ENCODE peak calls at places on chromosomes 16 and 17, in five cellular contexts. W is stomach, T is transverse colon, U is IMR-90, N is HepG2. P is an unnamed sample.
A peak's percentile ranks its signal among the peaks of the same experiment; 100 is the strongest.

GRCh38 chr17:43140396-43141332 is 15.5 kb upstream of the BRCA1 start:
- DNase-seq in W (no peak), T (no peak), U (no peak), N (no peak), P (no peak)

GRCh38 chr16:2186505-2186904 is 9.9 kb downstream of the CASKIN1 start:
- DNase-seq in W (no peak), T (no peak), U (no peak), N (no peak), P (no peak)

GRCh38 chr16:67395458-67396158 is 2.3 kb upstream of the TPPP3 start:
- DNase-seq in W (no peak), T (no peak), U (peak; percentile 72), N (no peak), P (no peak)

GRCh38 chr16:59688006-59688405 is 953.9 kb upstream of the GOT2 start:
- DNase-seq in W (no peak), T (no peak), U (no peak), N (no peak), P (no peak)

GRCh38 chr17:49566668-49567071 is 9.0 kb upstream of the NXPH3 start:
- DNase-seq in W (no peak), T (no peak), U (no peak), N (no peak), P (no peak)

GRCh38 chr17:2084129-2084765 is 29.3 kb downstream of the HIC1 start:
- DNase-seq in W (no peak), T (peak; percentile 77), U (peak; percentile 53), N (no peak), P (no peak)

GRCh38 chr16:88792078-88792550 is 7.1 kb upstream of the PIEZO1 start:
- DNase-seq in W (no peak), T (no peak), U (no peak), N (no peak), P (no peak)

GRCh38 chr17:47172698-47173565 is 16.2 kb downstream of the CDC27 start:
- DNase-seq in W (no peak), T (no peak), U (no peak), N (no peak), P (no peak)

GRCh38 chr16:73371584-73372319 is 323.8 kb upstream of the ZFHX3 start:
- DNase-seq in W (no peak), T (no peak), U (no peak), N (no peak), P (no peak)

GRCh38 chr17:67374329-67375053 is 2.6 kb upstream of the PITPNC1 start:
- DNase-seq in W (peak; percentile 92), T (peak; percentile 87), U (peak; percentile 83), N (peak; percentile 81), P (no peak)

GRCh38 chr16:80100186-80100585 is 440.6 kb upstream of the DYNLRB2 start:
- DNase-seq in W (no peak), T (no peak), U (no peak), N (no peak), P (no peak)

GRCh38 chr17:19686400-19687090 is 29.8 kb downstream of the SLC47A2 start:
- DNase-seq in W (no peak), T (no peak), U (no peak), N (peak; percentile 36), P (no peak)
- H3K9me3 ChIP-seq in W (no peaks in the 10 kb centered on the region), T (no peaks in the 10 kb centered on the region), U (no peaks in the 10 kb centered on the region), N (no peaks in the 10 kb centered on the region), P (no peaks in the 10 kb centered on the region)

GRCh38 chr17:41930009-41930832 is at the start of gene ODAD4:
- DNase-seq in W (peak; percentile 98), T (peak; percentile 98), U (peak; percentile 98), N (peak; percentile 95), P (no peak)
- TF ChIP-seq POLR2A in W (no peak), T (peak; percentile 77), U (peak; percentile 72), N (peak; percentile 94), P (peak; percentile 42)

DNA sequence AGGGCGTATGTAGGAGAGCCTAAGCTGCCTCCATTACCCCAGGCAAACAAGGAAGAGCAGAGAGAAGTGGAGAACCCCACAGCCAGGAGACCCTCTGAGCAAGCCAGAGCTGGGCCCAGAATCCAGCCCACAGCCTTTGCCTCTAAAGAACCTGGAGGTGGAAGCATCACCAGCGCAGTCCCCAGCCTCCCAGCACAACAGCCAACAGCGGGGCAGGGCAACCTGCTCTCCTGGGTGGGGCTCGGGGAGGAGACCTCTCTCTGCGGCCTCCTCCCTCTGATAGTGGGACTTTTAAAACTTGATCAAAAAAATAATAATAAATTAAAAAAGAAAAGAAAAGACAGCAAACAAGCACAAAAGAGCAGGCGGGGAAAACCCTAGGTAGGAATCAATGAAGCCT is 45.9 kb downstream of the AXIN2 start:
- DNase-seq in W (no peak), T (no peak), U (no peak), N (no peak), P (no peak)
- H3K9me3 ChIP-seq in W (no peaks in the 10 kb centered on the region), T (no peaks in the 10 kb centered on the region), U (peaks cover 2% of the 10 kb centered on the region), N (no peaks in the 10 kb centered on the region), P (no peaks in the 10 kb centered on the region)

GRCh38 chr16:10547708-10548107 is 32.7 kb downstream of the EMP2 start:
- DNase-seq in W (no peak), T (peak; percentile 26), U (no peak), N (no peak), P (no peak)

GRCh38 chr16:10539256-10539655 is 41.1 kb downstream of the EMP2 start:
- DNase-seq in W (no peak), T (no peak), U (no peak), N (no peak), P (no peak)

GRCh38 chr16:10541396-10541795 is 39.0 kb downstream of the EMP2 start:
- DNase-seq in W (no peak), T (no peak), U (no peak), N (no peak), P (no peak)

GRCh38 chr16:10539793-10540192 is 40.6 kb downstream of the EMP2 start:
- DNase-seq in W (no peak), T (no peak), U (no peak), N (no peak), P (no peak)

GRCh38 chr16:10543231-10543630 is 37.2 kb downstream of the EMP2 start:
- DNase-seq in W (no peak), T (no peak), U (no peak), N (no peak), P (no peak)
- TF ChIP-seq POLR2A in W (no peak), T (no peak), U (no peak), N (no peak), P (no peak)

GRCh38 chr16:71442041-71442440 is at the start of gene TLE7:
- DNase-seq in W (no peak), T (no peak), U (no peak), N (no peak), P (no peak)
- H3K9me3 ChIP-seq in W (peaks cover 65% of the 10 kb centered on the region), T (peaks cover 32% of the 10 kb centered on the region), U (peaks cover 45% of the 10 kb centered on the region), N (no peaks in the 10 kb centered on the region), P (peaks cover 26% of the 10 kb centered on the region)

DNA sequence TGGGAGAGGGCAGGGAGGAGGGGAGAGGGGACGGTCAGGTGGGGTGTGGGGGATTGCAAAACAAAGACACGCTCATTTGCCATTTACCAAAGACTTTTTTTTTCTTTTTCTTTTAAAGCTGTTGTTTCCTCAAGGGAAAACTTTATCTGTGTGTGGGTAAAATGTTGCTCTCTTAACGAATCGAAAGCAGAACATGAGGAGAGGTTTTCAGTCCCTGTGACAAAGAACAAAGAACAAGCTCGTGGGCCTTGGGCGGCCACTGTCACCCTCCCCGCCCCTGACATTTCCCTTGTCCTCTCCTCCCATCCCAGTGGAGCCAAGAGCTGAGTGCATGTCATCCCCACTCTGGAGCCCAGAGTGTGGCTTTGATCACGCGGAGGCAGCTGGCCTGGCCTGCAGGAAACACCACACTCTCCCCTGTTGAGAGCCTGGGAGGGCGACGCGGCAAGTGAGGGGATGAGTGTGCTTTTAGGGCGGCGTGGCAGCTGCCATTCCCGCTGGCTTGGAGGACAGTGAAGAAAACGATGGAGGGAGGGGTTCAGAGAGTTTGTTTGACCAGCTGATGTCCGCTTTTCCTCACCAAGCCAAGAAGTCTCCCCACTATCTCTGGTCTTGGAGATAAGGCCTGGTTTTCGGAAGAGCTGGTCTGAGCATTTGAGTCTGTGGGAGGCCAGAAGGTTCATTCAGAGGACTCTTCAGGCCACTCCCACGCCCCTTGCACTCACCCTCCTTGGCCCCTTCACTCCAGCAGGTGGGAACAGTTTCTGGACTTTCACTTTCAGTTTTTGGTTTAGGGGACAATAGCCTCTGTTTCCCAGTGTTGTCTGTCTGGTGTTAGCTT is 11.4 kb downstream of the CCR7 start:
- DNase-seq in W (peak; percentile 25), T (no peak), U (peak; percentile 43), N (peak; percentile 48), P (peak; percentile 92)
- TF ChIP-seq POLR2A in W (no peak), T (no peak), U (no peak), N (no peak), P (no peak)

GRCh38 chr16:87080571-87081167 is 236.5 kb downstream of the C16orf95 start:
- DNase-seq in W (no peak), T (no peak), U (no peak), N (no peak), P (no peak)
- H3K9me3 ChIP-seq in W (peaks cover 38% of the 10 kb centered on the region), T (peaks cover 14% of the 10 kb centered on the region), U (peaks cover 26% of the 10 kb centered on the region), N (peaks cover 31% of the 10 kb centered on the region), P (peaks cover 4% of the 10 kb centered on the region)

P was measured in vagina.